ENCODE peak calls at places on chromosomes 1 and 21, in five cellular contexts. A is neural progenitor cell, F is upper lobe of right lung, S is suprapubic skin, Q is spleen. D is an unnamed sample. For H3K36me3, H3K27me3 and H3K4me1, the result is how much of the 10 kb centered on the place peaks cover.

GRCh38 chr1:72262735-72263134 is 19.6 kb downstream of the NEGR1 start:
- DNase-seq in A (no peak), F (no peak), S (no peak), Q (no peak), D (no peak)

GRCh38 chr1:10625554-10625953 is 150.8 kb downstream of the PEX14 start:
- DNase-seq in A (no peak), F (peak), S (peak), Q (peak), D (no peak)

GRCh38 chr1:87684786-87685185 is 356.1 kb downstream of the LMO4 start:
- DNase-seq in A (no peak), F (no peak), S (no peak), Q (no peak), D (peak)

GRCh38 chr1:55369474-55369873 is 154.3 kb upstream of the USP24 start:
- DNase-seq in A (no peak), F (no peak), S (no peak), Q (no peak), D (no peak)

GRCh38 chr1:15748690-15749398 is 6.5 kb downstream of the TMEM82 start:
- DNase-seq in A (no peak), F (no peak), S (no peak), Q (no peak), D (no peak)

GRCh38 chr1:172144445-172145060 is 275.9 kb upstream of the C1orf105 start:
- DNase-seq in A (no peak), F (peak), S (peak), Q (peak), D (peak)

GRCh38 chr1:238399558-238399957 is 508.8 kb upstream of the ZP4 start:
- DNase-seq in A (peak), F (no peak), S (no peak), Q (no peak), D (no peak)

GRCh38 chr1:232891656-232892317 is 58.6 kb upstream of the NTPCR start:
- DNase-seq in A (no peak), F (no peak), S (no peak), Q (no peak), D (no peak)

GRCh38 chr1:59568158-59568935 is 246.4 kb upstream of the HOOK1 start:
- DNase-seq in A (no peak), F (no peak), S (no peak), Q (no peak), D (no peak)

GRCh38 chr1:201144701-201145100 is 9.6 kb downstream of the TMEM9 start:
- DNase-seq in A (no peak), F (peak), S (peak), Q (no peak), D (no peak)

GRCh38 chr1:99326215-99326949 is 62.1 kb downstream of the PLPPR4 start:
- DNase-seq in A (no peak), F (no peak), S (no peak), Q (no peak), D (no peak)

GRCh38 chr1:201486158-201486557 is 17.2 kb upstream of the PHLDA3 start:
- DNase-seq in A (no peak), F (no peak), S (no peak), Q (no peak), D (no peak)

GRCh38 chr1:196680107-196680506 is 28.3 kb downstream of the CFH start:
- DNase-seq in A (no peak), F (no peak), S (no peak), Q (no peak), D (no peak)

GRCh38 chr1:98253145-98253544 is 332.3 kb upstream of the DPYD start:
- DNase-seq in A (no peak), F (no peak), S (no peak), Q (no peak), D (no peak)

GRCh38 chr1:184930645-184931044 is 43.7 kb downstream of the NIBAN1 start:
- DNase-seq in A (no peak), F (no peak), S (no peak), Q (no peak), D (no peak)

GRCh38 chr1:193458628-193459027 is 272.2 kb upstream of the B3GALT2 start:
- DNase-seq in A (no peak), F (no peak), S (no peak), Q (no peak), D (no peak)

GRCh38 chr1:111513410-111514020 is 10.1 kb upstream of the ADORA3 start:
- DNase-seq in A (no peak), F (no peak), S (no peak), Q (no peak), D (no peak)

GRCh38 chr1:11158720-11159321 is 30.3 kb upstream of the ANGPTL7 start:
- DNase-seq in A (no peak), F (no peak), S (no peak), Q (no peak), D (peak)

GRCh38 chr1:45200906-45201500 is 5.4 kb downstream of the ZSWIM5 start:
- DNase-seq in A (no peak), F (no peak), S (no peak), Q (no peak), D (no peak)

GRCh38 chr1:25484096-25484495 is 53.4 kb downstream of the MACO1 start:
- DNase-seq in A (no peak), F (peak), S (no peak), Q (no peak), D (no peak)

GRCh38 chr1:27609618-27610240 is 5.8 kb upstream of the AHDC1 start:
- DNase-seq in A (no peak), F (no peak), S (no peak), Q (no peak), D (no peak)

GRCh38 chr1:26938004-26938658 is 16.6 kb downstream of the NUDC start:
- DNase-seq in A (no peak), F (no peak), S (no peak), Q (peak), D (no peak)

GRCh38 chr1:46768445-46768844 is 30.4 kb upstream of the CYP4B1 start:
- DNase-seq in A (no peak), F (no peak), S (no peak), Q (no peak), D (no peak)

GRCh38 chr1:230248876-230249275 is 177.3 kb downstream of the PGBD5 start:
- DNase-seq in A (no peak), F (no peak), S (no peak), Q (no peak), D (no peak)

GRCh38 chr1:230243146-230243545 is 176.1 kb downstream of the GALNT2 start:
- DNase-seq in A (no peak), F (no peak), S (no peak), Q (no peak), D (no peak)

GRCh38 chr1:230247921-230248778 is 178.0 kb downstream of the PGBD5 start:
- DNase-seq in A (no peak), F (no peak), S (no peak), Q (no peak), D (no peak)

GRCh38 chr1:230243583-230244377 is 176.7 kb downstream of the GALNT2 start:
- DNase-seq in A (no peak), F (no peak), S (no peak), Q (no peak), D (peak)

GRCh38 chr1:230246551-230246950 is 179.5 kb downstream of the GALNT2 start:
- DNase-seq in A (no peak), F (no peak), S (no peak), Q (no peak), D (no peak)
- H3K36me3 ChIP-seq in A (under half), F (half or more), S (half or more), Q (half or more), D (under half)

GRCh38 chr1:202649553-202650392 is 60.5 kb downstream of the SYT2 start:
- DNase-seq in A (no peak), F (no peak), S (no peak), Q (peak), D (no peak)
- H3K27me3 ChIP-seq in A (under half), F (under half), S (half or more), Q (half or more), D (under half)

GRCh38 chr1:1046767-1047166 is 26.8 kb downstream of the AGRN start:
- DNase-seq in A (no peak), F (no peak), S (no peak), Q (no peak), D (no peak)

GRCh38 chr1:1043921-1044320 is 24.0 kb downstream of the AGRN start:
- DNase-seq in A (no peak), F (no peak), S (no peak), Q (no peak), D (no peak)

GRCh38 chr1:1044455-1044854 is 24.5 kb downstream of the AGRN start:
- DNase-seq in A (no peak), F (no peak), S (no peak), Q (no peak), D (no peak)

GRCh38 chr1:1046243-1046642 is 26.3 kb downstream of the AGRN start:
- DNase-seq in A (no peak), F (no peak), S (no peak), Q (no peak), D (no peak)

GRCh38 chr1:1045129-1045528 is 25.2 kb downstream of the AGRN start:
- DNase-seq in A (no peak), F (no peak), S (no peak), Q (no peak), D (no peak)
- H3K4me1 ChIP-seq in A (under half), F (under half), S (under half), Q (under half), D (under half)

GRCh38 chr21:41901099-41901498 is 22.0 kb upstream of the PRDM15 start:
- DNase-seq in A (no peak), F (no peak), S (no peak), Q (no peak), D (no peak)

GRCh38 chr21:41900401-41900800 is 21.3 kb upstream of the PRDM15 start:
- DNase-seq in A (no peak), F (no peak), S (no peak), Q (no peak), D (no peak)

GRCh38 chr21:41897690-41898089 is 18.5 kb upstream of the PRDM15 start:
- DNase-seq in A (peak), F (no peak), S (no peak), Q (peak), D (peak)

GRCh38 chr21:41898998-41899397 is 19.9 kb upstream of the PRDM15 start:
- DNase-seq in A (no peak), F (no peak), S (no peak), Q (no peak), D (no peak)

GRCh38 chr21:41899431-41900202 is 20.5 kb upstream of the PRDM15 start:
- DNase-seq in A (no peak), F (no peak), S (no peak), Q (no peak), D (no peak)
- H3K36me3 ChIP-seq in A (under half), F (under half), S (half or more), Q (half or more), D (under half)

GRCh38 chr1:236673284-236673919 is 12.9 kb upstream of the ACTN2 start:
- DNase-seq in A (no peak), F (no peak), S (no peak), Q (no peak), D (no peak)
- H3K27me3 ChIP-seq in A (under half), F (under half), S (under half), Q (under half), D (under half)